ENCODE peak calls at places on chromosomes 3 and 15, in eight cellular contexts. I, L, Z, R, N, W, E and P are unnamed samples.

GRCh38 chr3:126402666-126403302 is 8.1 kb downstream of the CFAP100 start:
- DNase-seq in I (no peak), L (no peak), Z (no peak), R (no peak), N (no peak), W (no peak), E (no peak), P (no peak)

GRCh38 chr3:148697311-148698189 is at the start of gene AGTR1:
- DNase-seq in I (peak; percentile 78), L (peak; percentile 79), Z (no peak), R (peak; percentile 50), N (no peak), W (peak; percentile 68), E (peak; percentile 12), P (no peak)

GRCh38 chr3:149936812-149937230 is 33.9 kb downstream of the PFN2 start:
- DNase-seq in I (peak; percentile 23), L (no peak), Z (peak; percentile 77), R (peak; percentile 75), N (peak; percentile 7), W (peak; percentile 68), E (peak; percentile 29), P (no peak)

GRCh38 chr3:48420561-48420960 is 9.3 kb downstream of the PLXNB1 start:
- DNase-seq in I (no peak), L (no peak), Z (no peak), R (no peak), N (no peak), W (no peak), E (no peak), P (no peak)

GRCh38 chr15:44101944-44102343 is 93.1 kb downstream of the FRMD5 start:
- DNase-seq in I (no peak), L (no peak), Z (peak; percentile 53), R (peak; percentile 55), N (no peak), W (peak; percentile 57), E (no peak), P (no peak)

GRCh38 chr15:48680841-48681240 is 35.3 kb upstream of the FBN1 start:
- DNase-seq in I (no peak), L (no peak), Z (peak; percentile 90), R (peak; percentile 77), N (no peak), W (peak; percentile 93), E (no peak), P (no peak)

GRCh38 chr3:171282041-171282440 is 178.2 kb downstream of the TNIK start:
- DNase-seq in I (no peak), L (no peak), Z (no peak), R (peak; percentile 90), N (no peak), W (peak; percentile 33), E (no peak), P (peak; percentile 20)

GRCh38 chr3:195004512-195005250 is 266.3 kb downstream of the XXYLT1 start:
- DNase-seq in I (no peak), L (no peak), Z (no peak), R (no peak), N (no peak), W (no peak), E (no peak), P (no peak)

GRCh38 chr15:90839187-90840071 is 29.0 kb upstream of the FURIN start:
- DNase-seq in I (no peak), L (no peak), Z (no peak), R (peak; percentile 57), N (no peak), W (no peak), E (peak; percentile 75), P (no peak)

GRCh38 chr3:77935418-77935817 is 895.5 kb downstream of the ROBO2 start:
- DNase-seq in I (no peak), L (no peak), Z (peak; percentile 94), R (no peak), N (no peak), W (no peak), E (no peak), P (no peak)

DNA sequence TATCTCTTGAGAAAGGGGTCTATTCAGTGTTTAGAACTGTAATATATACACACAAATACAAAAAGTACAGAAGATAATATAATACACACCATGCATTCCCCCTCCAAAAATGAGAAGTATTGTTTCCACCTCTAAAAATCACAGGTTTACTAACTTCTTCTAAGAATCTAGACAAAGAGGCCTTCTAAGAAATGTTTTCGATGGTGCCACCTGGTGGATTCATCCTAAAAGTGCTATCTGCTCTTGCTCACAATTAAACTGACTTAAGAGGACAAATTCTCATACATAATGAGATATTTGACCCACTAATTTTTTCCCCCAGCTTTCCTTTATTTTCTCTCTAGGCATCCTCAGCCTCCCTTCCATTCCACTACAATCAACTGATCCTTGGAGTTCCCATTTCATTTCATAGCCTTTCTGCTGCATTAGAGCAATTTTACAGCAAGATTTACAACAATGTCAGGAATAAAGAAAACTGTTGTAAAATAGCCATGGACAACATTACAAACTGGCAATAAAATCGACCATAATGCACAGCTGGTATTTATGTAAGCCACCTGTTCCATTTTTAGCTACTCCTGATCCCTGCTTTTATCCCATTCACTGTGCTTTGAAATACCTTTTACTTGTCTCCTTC is 124.6 kb downstream of the ARRDC4 start:
- DNase-seq in I (no peak), L (no peak), Z (peak; percentile 74), R (peak; percentile 76), N (no peak), W (peak; percentile 72), E (peak; percentile 48), P (peak; percentile 2)
- H3K27ac ChIP-seq in I (no peak overlapping the region), L (no peak overlapping the region), Z (no peak overlapping the region), R (no peak overlapping the region), N (no peak overlapping the region), W (no peak overlapping the region), E (no peak overlapping the region), P (no peak overlapping the region)

GRCh38 chr15:64634576-64635485 is 140.6 kb downstream of the RBPMS2 start:
- DNase-seq in I (no peak), L (no peak), Z (no peak), R (peak; percentile 53), N (peak; percentile 5), W (no peak), E (no peak), P (no peak)
- H3K27ac ChIP-seq in I (no peak overlapping the region), L (peak overlapping the region; percentile 42), Z (no peak overlapping the region), R (peak overlapping the region; percentile 87), N (peak overlapping the region; percentile 63), W (peak overlapping the region; percentile 29), E (peak overlapping the region; percentile 61), P (no peak overlapping the region)

DNA sequence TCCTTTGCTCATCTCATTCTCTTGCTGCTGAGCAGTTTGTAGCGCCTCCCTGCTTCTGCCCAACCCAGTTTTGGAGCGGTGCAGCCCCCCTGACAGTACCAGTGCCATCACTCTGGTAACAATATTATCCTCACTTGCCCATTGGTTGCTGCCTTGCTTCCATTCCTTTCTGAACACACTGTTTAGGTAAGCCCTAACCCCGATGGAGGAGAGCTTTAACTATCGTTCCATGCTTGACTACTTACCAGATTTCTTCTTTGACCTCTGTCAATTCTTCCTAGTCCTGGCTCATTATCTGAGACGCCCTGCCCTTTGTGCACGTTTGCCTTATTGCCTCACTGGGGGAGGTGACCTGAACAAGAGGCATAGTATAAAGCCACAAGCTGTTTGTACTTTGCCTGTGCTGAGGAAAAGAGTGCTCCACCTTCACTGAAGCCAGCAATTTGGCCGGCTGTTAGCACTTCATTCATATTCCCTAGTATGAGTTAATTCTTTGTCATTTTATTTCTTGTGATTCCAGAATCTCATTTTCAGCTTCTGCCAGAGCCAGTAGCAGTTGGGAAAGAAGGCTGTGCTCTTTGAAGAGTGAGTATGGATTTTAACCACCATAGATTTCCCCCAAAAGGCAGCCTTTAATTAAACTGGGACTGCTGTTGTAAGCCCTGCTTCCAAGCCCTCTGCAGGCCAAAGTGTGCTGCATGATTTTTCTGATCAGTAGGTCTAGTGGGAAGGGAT is 11.9 kb downstream of the ABHD6 start:
- DNase-seq in I (no peak), L (no peak), Z (no peak), R (peak; percentile 25), N (no peak), W (no peak), E (peak; percentile 81), P (no peak)
- H3K27ac ChIP-seq in I (peak overlapping the region; percentile 28), L (no peak overlapping the region), Z (no peak overlapping the region), R (no peak overlapping the region), N (no peak overlapping the region), W (no peak overlapping the region), E (peak overlapping the region; percentile 83), P (no peak overlapping the region)

DNA sequence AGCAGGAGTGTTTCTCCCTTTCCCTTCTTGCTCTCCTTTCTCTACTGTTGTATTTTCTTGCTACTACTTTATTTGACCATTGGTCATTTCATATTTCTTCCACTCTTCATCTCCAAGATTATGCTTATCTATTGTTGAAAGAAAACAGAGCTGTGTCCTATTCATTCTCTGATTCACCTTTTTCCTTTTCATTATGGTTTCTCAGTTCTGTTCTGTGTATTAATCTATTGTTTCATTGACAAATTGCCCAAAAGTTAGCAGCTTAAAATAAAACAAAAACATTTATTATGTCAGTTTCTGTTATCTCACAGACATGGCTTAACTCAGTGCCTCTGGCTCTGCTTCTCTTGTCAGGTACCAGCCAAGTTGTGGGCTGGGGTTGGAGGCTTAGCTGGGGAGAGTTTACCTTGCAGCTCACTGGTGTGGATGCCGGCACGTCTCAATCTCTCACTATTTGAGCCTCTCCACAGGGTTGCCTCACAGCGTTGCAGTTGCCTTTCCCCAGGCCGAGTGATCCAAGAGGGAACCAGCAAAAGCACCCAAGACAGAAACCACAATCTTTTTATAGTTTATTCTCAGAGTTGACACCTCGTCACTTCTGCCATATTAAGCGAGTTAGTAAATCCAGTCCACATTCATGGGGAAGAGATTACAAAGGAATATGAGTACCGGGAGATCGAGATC is 36.9 kb upstream of the FILIP1L start:
- DNase-seq in I (peak; percentile 25), L (peak; percentile 27), Z (no peak), R (no peak), N (no peak), W (no peak), E (no peak), P (no peak)
- H3K27ac ChIP-seq in I (peak overlapping the region; percentile 86), L (peak overlapping the region; percentile 81), Z (no peak overlapping the region), R (no peak overlapping the region), N (no peak overlapping the region), W (peak overlapping the region; percentile 36), E (peak overlapping the region; percentile 30), P (no peak overlapping the region)

DNA sequence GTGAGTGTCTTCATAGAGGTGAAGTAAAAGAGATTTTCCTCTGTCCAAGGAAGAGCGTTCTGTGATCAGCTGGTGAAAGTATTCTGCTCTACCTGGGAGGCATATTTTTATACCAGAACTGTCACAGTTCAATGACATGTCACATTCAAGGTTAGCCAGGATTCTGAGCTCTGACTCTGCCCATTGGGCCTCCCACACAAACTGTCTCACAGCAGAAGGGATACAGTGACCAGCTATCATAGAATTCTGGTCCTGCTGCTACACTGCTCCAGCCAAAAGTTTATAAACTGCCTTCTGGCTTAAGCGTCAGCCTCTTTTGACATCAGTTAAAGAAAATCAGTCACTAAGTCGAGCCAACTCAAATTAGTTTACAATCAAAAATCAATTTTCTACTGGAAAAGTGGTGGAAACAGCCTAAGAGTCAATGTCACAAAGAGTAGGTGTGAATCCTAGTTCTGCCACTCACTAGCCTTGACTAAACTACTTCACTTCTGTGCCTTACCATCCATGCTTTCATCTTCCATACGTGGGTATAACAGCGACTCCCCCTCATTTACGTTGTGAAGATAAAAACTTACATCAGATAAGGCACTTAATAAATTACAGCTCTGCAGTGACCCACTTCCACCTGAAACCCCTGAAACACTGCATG is 52.7 kb upstream of the DCUN1D1 start:
- DNase-seq in I (no peak), L (no peak), Z (no peak), R (no peak), N (no peak), W (no peak), E (no peak), P (no peak)
- H3K27ac ChIP-seq in I (no peak overlapping the region), L (no peak overlapping the region), Z (no peak overlapping the region), R (no peak overlapping the region), N (no peak overlapping the region), W (no peak overlapping the region), E (no peak overlapping the region), P (no peak overlapping the region)

GRCh38 chr3:69032137-69032536 is 18.7 kb upstream of the EOGT start:
- DNase-seq in I (no peak), L (no peak), Z (peak; percentile 69), R (peak; percentile 42), N (no peak), W (peak; percentile 84), E (no peak), P (no peak)
- H3K27ac ChIP-seq in I (no peak overlapping the region), L (no peak overlapping the region), Z (peak overlapping the region; percentile 89), R (no peak overlapping the region), N (no peak overlapping the region), W (peak overlapping the region; percentile 90), E (no peak overlapping the region), P (no peak overlapping the region)